ENCODE peak calls at places on chromosomes 5 and 9, in eight cellular contexts. One of them, this sample, is unnamed.

GRCh38 chr5:176296-176823 is 14.9 kb upstream of the LRRC14B start:
- DNase-seq in Right ventricle myocardium inferior: peak; percentile 17
- DNase-seq in NCI-H748 treated with DMSO at 0.1 percent for 48 hours: no peak
- DNase-seq in left cardiac atrium: no peak
- DNase-seq in A172: peak; percentile 8
- DNase-seq in GM04504: no peak
- DNase-seq in fibroblast of pulmonary artery: no peak
- DNase-seq in GOT3: no peak
- DNase-seq in this sample: no peak

GRCh38 chr5:157215143-157215825 is 34.6 kb downstream of the ITK start:
- DNase-seq in Right ventricle myocardium inferior: no peak
- DNase-seq in NCI-H748 treated with DMSO at 0.1 percent for 48 hours: no peak
- DNase-seq in left cardiac atrium: no peak
- DNase-seq in A172: no peak
- DNase-seq in GM04504: no peak
- DNase-seq in fibroblast of pulmonary artery: no peak
- DNase-seq in GOT3: no peak
- DNase-seq in this sample: no peak

GRCh38 chr5:146785065-146785464 is 93.5 kb downstream of the PPP2R2B start:
- DNase-seq in Right ventricle myocardium inferior: no peak
- DNase-seq in NCI-H748 treated with DMSO at 0.1 percent for 48 hours: no peak
- DNase-seq in left cardiac atrium: no peak
- DNase-seq in A172: no peak
- DNase-seq in GM04504: no peak
- DNase-seq in fibroblast of pulmonary artery: no peak
- DNase-seq in GOT3: no peak
- DNase-seq in this sample: no peak

GRCh38 chr5:91171322-91171721 is 211.8 kb downstream of the ARRDC3 start:
- DNase-seq in Right ventricle myocardium inferior: no peak
- DNase-seq in NCI-H748 treated with DMSO at 0.1 percent for 48 hours: no peak
- DNase-seq in left cardiac atrium: no peak
- DNase-seq in A172: no peak
- DNase-seq in GM04504: no peak
- DNase-seq in fibroblast of pulmonary artery: no peak
- DNase-seq in GOT3: no peak
- DNase-seq in this sample: no peak

GRCh38 chr5:177376107-177376506 is 8.1 kb upstream of the SLC34A1 start:
- DNase-seq in Right ventricle myocardium inferior: no peak
- DNase-seq in NCI-H748 treated with DMSO at 0.1 percent for 48 hours: no peak
- DNase-seq in left cardiac atrium: no peak
- DNase-seq in A172: no peak
- DNase-seq in GM04504: no peak
- DNase-seq in fibroblast of pulmonary artery: no peak
- DNase-seq in GOT3: no peak
- DNase-seq in this sample: no peak

GRCh38 chr5:881551-881935 is 11.1 kb downstream of the BRD9 start:
- DNase-seq in Right ventricle myocardium inferior: no peak
- DNase-seq in NCI-H748 treated with DMSO at 0.1 percent for 48 hours: no peak
- DNase-seq in left cardiac atrium: no peak
- DNase-seq in A172: no peak
- DNase-seq in GM04504: no peak
- DNase-seq in fibroblast of pulmonary artery: no peak
- DNase-seq in GOT3: no peak
- DNase-seq in this sample: no peak

GRCh38 chr5:151950681-151951080 is 26.0 kb upstream of the GLRA1 start:
- DNase-seq in Right ventricle myocardium inferior: no peak
- DNase-seq in NCI-H748 treated with DMSO at 0.1 percent for 48 hours: no peak
- DNase-seq in left cardiac atrium: no peak
- DNase-seq in A172: peak; percentile 23
- DNase-seq in GM04504: no peak
- DNase-seq in fibroblast of pulmonary artery: no peak
- DNase-seq in GOT3: no peak
- DNase-seq in this sample: no peak

GRCh38 chr9:115099891-115100290 is 18.1 kb downstream of the TNC start:
- DNase-seq in Right ventricle myocardium inferior: no peak
- DNase-seq in NCI-H748 treated with DMSO at 0.1 percent for 48 hours: no peak
- DNase-seq in left cardiac atrium: no peak
- DNase-seq in A172: no peak
- DNase-seq in GM04504: no peak
- DNase-seq in fibroblast of pulmonary artery: no peak
- DNase-seq in GOT3: no peak
- DNase-seq in this sample: no peak

GRCh38 chr9:224540-225520 is 10.2 kb downstream of the DOCK8 start:
- DNase-seq in Right ventricle myocardium inferior: no peak
- DNase-seq in NCI-H748 treated with DMSO at 0.1 percent for 48 hours: no peak
- DNase-seq in left cardiac atrium: no peak
- DNase-seq in A172: peak; percentile 4
- DNase-seq in GM04504: no peak
- DNase-seq in fibroblast of pulmonary artery: peak; percentile 3
- DNase-seq in GOT3: no peak
- DNase-seq in this sample: peak; percentile 4

This sample was measured in fibroblast of the aortic adventitia.